ENCODE peak calls at places on chromosomes 7 and 10, in four cellular contexts. One of them, this sample, is unnamed.

GRCh38 chr10:71234970-71235681 is 22.8 kb downstream of the UNC5B start:
- DNase-seq in tibial nerve: no peak
- DNase-seq in sigmoid colon: no peak
- DNase-seq in SJSA1: no peak
- DNase-seq in this sample: no peak

GRCh38 chr7:50370884-50371283 is 66.4 kb downstream of the IKZF1 start:
- DNase-seq in tibial nerve: no peak
- DNase-seq in sigmoid colon: no peak
- DNase-seq in SJSA1: no peak
- DNase-seq in this sample: no peak

GRCh38 chr7:39587393-39587792 is 21.2 kb downstream of the YAE1 start:
- DNase-seq in tibial nerve: no peak
- DNase-seq in sigmoid colon: no peak
- DNase-seq in SJSA1: peak; percentile 26
- DNase-seq in this sample: no peak

GRCh38 chr7:131438969-131439368 is 111.3 kb downstream of the MKLN1 start:
- DNase-seq in tibial nerve: no peak
- DNase-seq in sigmoid colon: no peak
- DNase-seq in SJSA1: no peak
- DNase-seq in this sample: no peak

GRCh38 chr10:86936661-86937501 is 20.5 kb downstream of the MMRN2 start:
- DNase-seq in tibial nerve: no peak
- DNase-seq in sigmoid colon: no peak
- DNase-seq in SJSA1: peak; percentile 26
- DNase-seq in this sample: no peak

GRCh38 chr7:732094-732541 is 5.0 kb upstream of the PRKAR1B start:
- DNase-seq in tibial nerve: no peak
- DNase-seq in sigmoid colon: peak; percentile 79
- DNase-seq in SJSA1: no peak
- DNase-seq in this sample: no peak

GRCh38 chr10:131792809-131793208 is 108.0 kb upstream of the PPP2R2D start:
- DNase-seq in tibial nerve: no peak
- DNase-seq in sigmoid colon: peak; percentile 29
- DNase-seq in SJSA1: no peak
- DNase-seq in this sample: no peak

GRCh38 chr10:93595378-93596288 is 5.4 kb downstream of the RBP4 start:
- DNase-seq in tibial nerve: no peak
- DNase-seq in sigmoid colon: no peak
- DNase-seq in SJSA1: peak; percentile 89
- DNase-seq in this sample: no peak

GRCh38 chr10:34018129-34018528 is 683.7 kb upstream of the NRP1 start:
- DNase-seq in tibial nerve: no peak
- DNase-seq in sigmoid colon: no peak
- DNase-seq in SJSA1: no peak
- DNase-seq in this sample: no peak

GRCh38 chr7:123789200-123789784 is 40.5 kb upstream of the WASL start:
- DNase-seq in tibial nerve: no peak
- DNase-seq in sigmoid colon: no peak
- DNase-seq in SJSA1: no peak
- DNase-seq in this sample: no peak

GRCh38 chr10:110373059-110373458 is 68.3 kb upstream of the SMNDC1 start:
- DNase-seq in tibial nerve: no peak
- DNase-seq in sigmoid colon: no peak
- DNase-seq in SJSA1: no peak
- DNase-seq in this sample: no peak

GRCh38 chr7:80468931-80469714 is 42.7 kb downstream of the GNAT3 start:
- DNase-seq in tibial nerve: no peak
- DNase-seq in sigmoid colon: no peak
- DNase-seq in SJSA1: no peak
- DNase-seq in this sample: no peak

GRCh38 chr7:82416402-82416801 is 27.2 kb downstream of the CACNA2D1 start:
- DNase-seq in tibial nerve: no peak
- DNase-seq in sigmoid colon: no peak
- DNase-seq in SJSA1: no peak
- DNase-seq in this sample: no peak

GRCh38 chr10:8049151-8049873 is 5.2 kb upstream of the GATA3 start:
- DNase-seq in tibial nerve: no peak
- DNase-seq in sigmoid colon: no peak
- DNase-seq in SJSA1: no peak
- DNase-seq in this sample: no peak

GRCh38 chr10:89921422-89921821 is 220.0 kb downstream of the KIF20B start:
- DNase-seq in tibial nerve: no peak
- DNase-seq in sigmoid colon: no peak
- DNase-seq in SJSA1: no peak
- DNase-seq in this sample: no peak

GRCh38 chr10:14116837-14117236 is 213.9 kb downstream of the FRMD4A start:
- DNase-seq in tibial nerve: no peak
- DNase-seq in sigmoid colon: no peak
- DNase-seq in SJSA1: no peak
- DNase-seq in this sample: no peak

GRCh38 chr10:122494833-122495232 is 33.5 kb downstream of the HTRA1 start:
- DNase-seq in tibial nerve: peak; percentile 35
- DNase-seq in sigmoid colon: no peak
- DNase-seq in SJSA1: peak; percentile 25
- DNase-seq in this sample: no peak

GRCh38 chr7:2383543-2384274 is 19.7 kb upstream of the CHST12 start:
- DNase-seq in tibial nerve: no peak
- DNase-seq in sigmoid colon: no peak
- DNase-seq in SJSA1: no peak
- DNase-seq in this sample: no peak

GRCh38 chr7:126635545-126635944 is 617.2 kb downstream of the GRM8 start:
- DNase-seq in tibial nerve: no peak
- DNase-seq in sigmoid colon: no peak
- DNase-seq in SJSA1: no peak
- DNase-seq in this sample: no peak

GRCh38 chr7:29989257-29989995 is at the start of gene SCRN1:
- DNase-seq in tibial nerve: peak; percentile 27
- DNase-seq in sigmoid colon: peak; percentile 75
- DNase-seq in SJSA1: peak; percentile 56
- DNase-seq in this sample: peak; percentile 60

GRCh38 chr7:96120856-96121255 is 201.0 kb downstream of the SLC25A13 start:
- DNase-seq in tibial nerve: no peak
- DNase-seq in sigmoid colon: no peak
- DNase-seq in SJSA1: no peak
- DNase-seq in this sample: no peak

GRCh38 chr7:151087247-151088018 is 1.2 kb downstream of the AGAP3 start:
- DNase-seq in tibial nerve: no peak
- DNase-seq in sigmoid colon: peak; percentile 84
- DNase-seq in SJSA1: peak; percentile 72
- DNase-seq in this sample: peak; percentile 68

GRCh38 chr7:113100091-113100723 is 13.6 kb upstream of the GPR85 start:
- DNase-seq in tibial nerve: no peak
- DNase-seq in sigmoid colon: peak; percentile 82
- DNase-seq in SJSA1: no peak
- DNase-seq in this sample: no peak

GRCh38 chr10:71241114-71241898 is 28.9 kb downstream of the UNC5B start:
- DNase-seq in tibial nerve: no peak
- DNase-seq in sigmoid colon: no peak
- DNase-seq in SJSA1: no peak
- DNase-seq in this sample: no peak

GRCh38 chr10:91570220-91570619 is 62.7 kb downstream of the PPP1R3C start:
- DNase-seq in tibial nerve: no peak
- DNase-seq in sigmoid colon: no peak
- DNase-seq in SJSA1: no peak
- DNase-seq in this sample: no peak

GRCh38 chr7:35555934-35556333 is 139.0 kb downstream of the HERPUD2 start:
- DNase-seq in tibial nerve: no peak
- DNase-seq in sigmoid colon: no peak
- DNase-seq in SJSA1: no peak
- DNase-seq in this sample: no peak

GRCh38 chr7:29445736-29446135 is 117.9 kb upstream of the PRR15 start:
- DNase-seq in tibial nerve: no peak
- DNase-seq in sigmoid colon: no peak
- DNase-seq in SJSA1: no peak
- DNase-seq in this sample: no peak

GRCh38 chr10:96370575-96371157 is 11.9 kb upstream of the OPALIN start:
- DNase-seq in tibial nerve: no peak
- DNase-seq in sigmoid colon: no peak
- DNase-seq in SJSA1: peak; percentile 37
- DNase-seq in this sample: no peak

GRCh38 chr10:18472977-18473376 is 178.4 kb downstream of the NSUN6 start:
- DNase-seq in tibial nerve: no peak
- DNase-seq in sigmoid colon: no peak
- DNase-seq in SJSA1: no peak
- DNase-seq in this sample: no peak

GRCh38 chr7:138625849-138626230 is 75.3 kb downstream of the SVOPL start:
- DNase-seq in tibial nerve: no peak
- DNase-seq in sigmoid colon: no peak
- DNase-seq in SJSA1: no peak
- DNase-seq in this sample: no peak

GRCh38 chr10:124302951-124303505 is 115.7 kb downstream of the OAT start:
- DNase-seq in tibial nerve: no peak
- DNase-seq in sigmoid colon: peak; percentile 52
- DNase-seq in SJSA1: no peak
- DNase-seq in this sample: no peak

DNA sequence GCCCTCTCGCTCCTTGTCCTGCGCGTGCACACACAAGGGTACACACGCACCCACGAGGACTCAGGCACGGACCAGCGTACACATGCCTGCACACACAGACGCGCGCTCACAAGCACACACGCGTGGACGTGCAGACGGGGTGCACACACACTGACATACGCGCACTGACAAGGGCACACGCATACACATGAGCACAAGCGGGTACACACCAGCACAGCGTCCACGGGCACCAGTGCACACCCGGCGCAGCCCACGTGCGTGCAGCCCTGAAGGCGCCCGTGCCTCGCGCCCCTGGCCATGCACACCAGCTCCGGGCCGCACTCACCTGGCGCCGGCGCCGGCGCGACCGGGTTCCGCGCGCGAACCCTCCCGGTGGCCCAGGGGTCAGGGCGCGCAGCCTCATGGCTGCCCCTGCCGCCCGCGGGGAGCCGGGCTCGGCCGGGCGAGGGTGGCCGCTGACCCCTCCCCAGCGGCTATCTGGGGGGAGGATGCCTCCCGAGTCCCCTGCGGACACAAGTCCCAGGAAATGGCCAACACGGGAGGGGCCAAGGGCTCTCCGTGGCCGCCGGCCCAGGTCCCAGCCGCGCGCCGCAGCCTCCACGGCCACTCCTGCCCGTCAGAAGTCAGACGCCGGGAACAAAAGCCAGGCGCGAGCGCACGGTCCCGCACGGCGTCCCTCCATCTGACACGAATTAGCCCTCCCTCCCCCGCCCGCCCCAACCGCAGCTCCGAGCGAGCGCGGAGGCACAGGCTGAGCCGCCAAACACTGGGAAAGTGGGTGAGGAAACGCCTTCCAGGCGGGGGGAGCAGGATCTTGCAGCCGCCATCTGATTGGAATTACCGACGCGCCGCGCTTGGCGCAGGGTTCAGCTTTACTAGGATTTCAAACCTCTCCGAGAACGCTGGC is 45.0 kb downstream of the TNS3 start:
- DNase-seq in tibial nerve: peak; percentile 40
- DNase-seq in sigmoid colon: peak; percentile 80
- DNase-seq in SJSA1: peak; percentile 75
- DNase-seq in this sample: peak; percentile 13
- H3K27ac ChIP-seq in tibial nerve: peak overlapping the region; percentile 72
- H3K27ac ChIP-seq in sigmoid colon: peak overlapping the region; percentile 20
- H3K27ac ChIP-seq in SJSA1: peak overlapping the region; percentile 58
- H3K27ac ChIP-seq in this sample: no peak overlapping the region

DNA sequence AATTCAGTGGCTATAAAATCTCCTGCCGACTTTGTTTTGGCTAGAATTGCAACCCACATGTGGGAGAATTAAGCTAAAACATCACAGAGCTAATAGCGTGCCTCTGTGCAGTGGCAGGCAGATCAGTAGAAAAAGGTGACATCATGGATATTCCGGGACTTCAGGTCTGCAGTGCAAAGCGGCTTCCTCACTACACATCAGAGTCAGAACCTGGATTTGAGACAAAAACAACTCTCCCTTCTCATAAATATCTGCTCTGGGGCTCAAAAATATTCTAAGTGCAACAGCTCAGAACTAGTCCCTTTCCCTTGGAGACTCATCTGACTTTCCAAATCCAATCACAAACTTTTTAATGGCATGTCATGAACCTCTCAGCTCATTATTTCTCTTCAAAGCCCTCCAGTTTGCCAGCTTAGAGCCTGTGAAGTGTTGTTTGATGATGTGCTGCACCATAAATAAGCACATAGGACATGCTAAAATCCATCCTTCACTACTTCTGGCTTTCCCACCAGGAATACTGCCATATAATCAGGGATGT is 337.1 kb downstream of the RNLS start:
- DNase-seq in tibial nerve: no peak
- DNase-seq in sigmoid colon: peak; percentile 71
- DNase-seq in SJSA1: no peak
- DNase-seq in this sample: no peak
- H3K27ac ChIP-seq in tibial nerve: peak overlapping the region; percentile 88
- H3K27ac ChIP-seq in sigmoid colon: peak overlapping the region; percentile 39
- H3K27ac ChIP-seq in SJSA1: no peak overlapping the region
- H3K27ac ChIP-seq in this sample: peak overlapping the region; percentile 13

GRCh38 chr7:23397241-23397640 is 73.0 kb downstream of the IGF2BP3 start:
- DNase-seq in tibial nerve: no peak
- DNase-seq in sigmoid colon: no peak
- DNase-seq in SJSA1: no peak
- DNase-seq in this sample: no peak

GRCh38 chr7:23393636-23394035 is 76.7 kb downstream of the IGF2BP3 start:
- DNase-seq in tibial nerve: no peak
- DNase-seq in sigmoid colon: no peak
- DNase-seq in SJSA1: no peak
- DNase-seq in this sample: no peak

GRCh38 chr7:23394828-23395227 is 75.5 kb downstream of the IGF2BP3 start:
- DNase-seq in tibial nerve: no peak
- DNase-seq in sigmoid colon: no peak
- DNase-seq in SJSA1: no peak
- DNase-seq in this sample: no peak

DNA sequence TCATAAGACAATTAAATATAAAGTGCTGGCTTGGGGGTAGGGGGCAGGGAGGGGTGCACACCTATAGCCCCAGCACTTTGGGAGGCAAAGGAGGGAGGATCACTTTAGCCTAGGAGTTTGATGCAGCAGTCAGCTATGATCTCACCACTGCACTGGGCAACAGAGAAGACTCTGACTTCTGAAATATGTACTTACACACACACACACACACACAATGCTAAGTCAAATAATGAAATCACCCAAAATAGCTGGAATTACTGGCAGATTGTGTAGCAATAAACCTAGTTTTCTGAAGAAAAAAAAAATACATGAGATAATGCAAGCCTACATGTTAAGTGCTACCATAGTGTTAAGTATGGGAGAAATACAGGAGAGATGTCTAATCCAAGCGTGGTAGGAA is 74.1 kb downstream of the IGF2BP3 start:
- DNase-seq in tibial nerve: no peak
- DNase-seq in sigmoid colon: no peak
- DNase-seq in SJSA1: no peak
- DNase-seq in this sample: no peak
- H3K27ac ChIP-seq in tibial nerve: no peak overlapping the region
- H3K27ac ChIP-seq in sigmoid colon: no peak overlapping the region
- H3K27ac ChIP-seq in SJSA1: no peak overlapping the region
- H3K27ac ChIP-seq in this sample: no peak overlapping the region

DNA sequence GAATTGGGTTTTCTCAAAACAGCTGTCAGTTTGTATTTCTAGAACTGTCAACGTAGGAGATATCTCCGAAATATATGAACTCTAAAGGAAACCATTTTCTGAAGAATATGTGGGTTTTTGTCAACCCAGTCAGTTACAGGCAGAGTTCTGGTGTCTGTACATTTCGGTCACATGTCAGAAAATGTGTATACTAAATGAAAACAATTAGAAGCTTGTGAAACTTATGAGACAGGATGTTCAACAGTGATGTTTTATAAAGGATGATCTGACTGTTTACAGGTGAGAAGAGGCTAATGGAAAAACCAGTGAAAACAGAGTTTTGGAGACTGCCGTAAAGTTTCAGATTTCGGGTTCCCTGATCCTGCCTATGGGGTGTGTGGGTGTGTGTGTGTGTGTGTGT is 6.2 kb downstream of the JAZF1 start:
- DNase-seq in tibial nerve: no peak
- DNase-seq in sigmoid colon: no peak
- DNase-seq in SJSA1: no peak
- DNase-seq in this sample: no peak
- H3K27ac ChIP-seq in tibial nerve: no peak overlapping the region
- H3K27ac ChIP-seq in sigmoid colon: no peak overlapping the region
- H3K27ac ChIP-seq in SJSA1: no peak overlapping the region
- H3K27ac ChIP-seq in this sample: no peak overlapping the region

This sample was measured in caudate nucleus.